ENCODE peak calls at places on chromosomes 4 and X, in four cellular contexts. T, C, Z and K are unnamed samples.

GRCh38 chr4:168604496-168605373 is 107.9 kb downstream of the PALLD start:
- DNase-seq in T (no peak), C (no peak), Z (no peak), K (no peak)

GRCh38 chr4:16253127-16253960 is 27.1 kb upstream of the TAPT1 start:
- DNase-seq in T (no peak), C (no peak), Z (no peak), K (peak; percentile 71)

GRCh38 chr4:11791808-11792207 is 363.1 kb upstream of the HS3ST1 start:
- DNase-seq in T (no peak), C (no peak), Z (no peak), K (no peak)

GRCh38 chr4:174550541-174550940 is 28.3 kb upstream of the HPGD start:
- DNase-seq in T (no peak), C (no peak), Z (no peak), K (no peak)

GRCh38 chrX:7891928-7892327 is 35.3 kb downstream of the PNPLA4 start:
- DNase-seq in T (no peak), C (no peak), Z (no peak), K (peak; percentile 29)

GRCh38 chr4:13524504-13525243 is 19.6 kb downstream of the NKX3-2 start:
- DNase-seq in T (no peak), C (no peak), Z (no peak), K (no peak)

GRCh38 chr4:113952452-113953029 is 26.9 kb downstream of the ARSJ start:
- DNase-seq in T (peak; percentile 5), C (peak; percentile 12), Z (peak; percentile 5), K (peak; percentile 54)

GRCh38 chr4:139188648-139189416 is 11.8 kb upstream of the ELF2 start:
- DNase-seq in T (peak; percentile 73), C (no peak), Z (no peak), K (no peak)

GRCh38 chr4:11741190-11741652 is 312.5 kb upstream of the HS3ST1 start:
- DNase-seq in T (no peak), C (no peak), Z (no peak), K (no peak)

GRCh38 chr4:76690091-76690905 is 207.6 kb downstream of the SOWAHB start:
- DNase-seq in T (no peak), C (no peak), Z (no peak), K (no peak)

GRCh38 chr4:170773709-170774273 is 684.0 kb upstream of the AADAT start:
- DNase-seq in T (no peak), C (no peak), Z (no peak), K (no peak)

GRCh38 chrX:7214251-7214650 is 66.3 kb upstream of the PUDP start:
- DNase-seq in T (no peak), C (no peak), Z (no peak), K (no peak)

GRCh38 chrX:45722471-45722870 is 521.8 kb upstream of the DIPK2B start:
- DNase-seq in T (no peak), C (no peak), Z (no peak), K (no peak)

GRCh38 chr4:173167793-173168395 is 717 bp upstream of the GALNT7 start:
- DNase-seq in T (peak; percentile 56), C (no peak), Z (no peak), K (no peak)

GRCh38 chr4:118113220-118113619 is 78.9 kb downstream of the NDST3 start:
- DNase-seq in T (no peak), C (no peak), Z (no peak), K (no peak)

GRCh38 chr4:43251760-43252317 is 359.3 kb downstream of the GRXCR1 start:
- DNase-seq in T (no peak), C (no peak), Z (no peak), K (no peak)

GRCh38 chr4:102281171-102281842 is 64.0 kb downstream of the SLC39A8 start:
- DNase-seq in T (no peak), C (no peak), Z (no peak), K (no peak)

GRCh38 chr4:128636906-128637305 is 172.6 kb upstream of the JADE1 start:
- DNase-seq in T (no peak), C (no peak), Z (no peak), K (no peak)

GRCh38 chr4:177367336-177367735 is 57.7 kb downstream of the NEIL3 start:
- DNase-seq in T (no peak), C (no peak), Z (no peak), K (peak; percentile 24)

GRCh38 chr4:67928547-67928946 is 34.7 kb downstream of the TMPRSS11A start:
- DNase-seq in T (no peak), C (no peak), Z (no peak), K (no peak)

GRCh38 chrX:132737743-132738142 is 220.7 kb downstream of the HS6ST2 start:
- DNase-seq in T (no peak), C (no peak), Z (no peak), K (no peak)

GRCh38 chr4:105670684-105671083 is 37.8 kb downstream of the INTS12 start:
- DNase-seq in T (no peak), C (no peak), Z (no peak), K (peak; percentile 23)

GRCh38 chr4:105661028-105661427 is 47.5 kb downstream of the INTS12 start:
- DNase-seq in T (no peak), C (no peak), Z (no peak), K (no peak)

GRCh38 chr4:105662935-105663675 is 45.4 kb downstream of the INTS12 start:
- DNase-seq in T (no peak), C (no peak), Z (no peak), K (no peak)

DNA sequence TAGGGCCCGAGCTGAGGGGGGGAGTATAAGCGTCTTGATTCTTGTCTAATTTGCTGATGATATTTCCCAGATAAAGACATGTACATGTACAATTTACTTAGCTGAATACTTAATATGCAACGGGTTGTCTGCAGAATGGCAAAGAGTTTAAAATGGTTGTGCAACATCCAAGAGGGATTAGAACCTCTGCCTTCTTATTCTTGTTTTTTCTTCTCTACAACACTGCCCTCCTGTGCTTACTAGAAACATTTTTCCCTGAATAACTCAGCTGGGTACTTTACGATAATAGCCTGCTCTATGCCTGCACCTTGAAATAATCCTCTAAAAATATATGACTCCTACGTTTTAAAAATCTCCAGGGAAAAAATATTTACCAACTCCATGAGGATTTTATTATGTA is 41.8 kb downstream of the INTS12 start:
- DNase-seq in T (peak; percentile 7), C (no peak), Z (no peak), K (no peak)
- TF ChIP-seq BRCA1 in T (no peak), C (no peak), Z (no peak), K (no peak)

GRCh38 chr4:8318509-8318908 is 49.0 kb downstream of the HTRA3 start:
- DNase-seq in T (no peak), C (no peak), Z (no peak), K (no peak)

GRCh38 chr4:8321220-8321619 is 51.7 kb downstream of the HTRA3 start:
- DNase-seq in T (no peak), C (no peak), Z (no peak), K (no peak)

GRCh38 chr4:8319061-8319460 is 49.5 kb downstream of the HTRA3 start:
- DNase-seq in T (no peak), C (no peak), Z (no peak), K (no peak)

GRCh38 chr4:8320386-8320750 is 50.8 kb downstream of the HTRA3 start:
- DNase-seq in T (peak; percentile 33), C (no peak), Z (no peak), K (peak; percentile 18)

DNA sequence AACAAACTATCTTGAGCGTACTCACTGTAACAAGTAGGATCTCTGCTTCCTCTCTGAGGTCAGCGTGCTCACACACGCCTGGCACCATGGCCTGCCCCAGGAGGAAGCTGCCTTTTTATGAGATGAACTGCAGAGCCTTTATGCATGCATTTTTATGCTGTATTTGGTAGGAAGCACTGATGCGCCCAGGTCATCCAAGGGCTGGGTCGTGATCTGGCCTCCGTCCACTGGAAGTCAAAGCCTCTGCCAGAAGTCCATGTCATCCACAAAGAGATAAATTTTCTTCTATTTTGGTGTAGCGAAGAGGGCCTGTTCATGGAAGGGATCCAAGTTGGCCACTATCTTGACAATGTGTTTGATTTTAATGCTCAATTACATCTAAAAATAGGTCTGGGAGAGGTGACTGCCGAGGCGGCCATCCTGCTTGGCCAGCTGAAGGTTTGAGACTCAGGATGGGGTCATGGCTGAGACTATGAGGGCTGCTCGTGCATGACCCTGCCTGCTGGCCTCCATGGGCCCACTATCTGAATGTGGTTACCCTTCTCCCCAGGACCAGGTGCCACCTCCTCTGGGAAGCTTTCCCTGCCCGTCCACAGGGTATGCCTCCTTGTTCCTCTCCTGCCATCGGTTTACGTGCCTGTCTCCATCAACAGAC is 50.3 kb downstream of the HTRA3 start:
- DNase-seq in T (no peak), C (no peak), Z (no peak), K (no peak)
- TF ChIP-seq BRCA1 in T (no peak), C (no peak), Z (no peak), K (no peak)

GRCh38 chr4:74682567-74683359 is 111.6 kb downstream of the BTC start:
- DNase-seq in T (peak; percentile 84), C (no peak), Z (no peak), K (peak; percentile 47)
- TF ChIP-seq BRCA1 in T (no peak), C (no peak), Z (no peak), K (no peak)

DNA sequence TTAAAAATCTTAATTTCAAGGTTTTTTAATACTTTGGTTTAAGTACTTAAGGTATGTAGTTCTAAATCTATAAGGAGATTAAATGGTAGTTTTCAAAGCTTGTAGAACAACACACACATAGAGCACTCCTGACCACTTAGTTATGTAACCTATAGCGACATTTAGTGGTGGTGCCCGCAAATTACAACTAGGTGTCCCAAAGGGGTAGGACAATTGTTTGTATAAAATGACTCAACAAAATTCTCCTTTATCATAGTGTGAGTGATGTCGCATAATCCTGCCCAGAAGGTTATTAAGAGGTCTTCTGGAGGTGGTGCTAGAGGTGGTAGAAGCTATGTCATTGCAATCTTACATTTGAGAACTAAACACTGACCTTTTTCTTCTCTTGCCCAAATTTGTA is 373.0 kb upstream of the RASGEF1B start:
- DNase-seq in T (peak; percentile 78), C (peak; percentile 12), Z (peak; percentile 9), K (peak; percentile 70)
- TF ChIP-seq BRCA1 in T (no peak), C (no peak), Z (no peak), K (no peak)

DNA sequence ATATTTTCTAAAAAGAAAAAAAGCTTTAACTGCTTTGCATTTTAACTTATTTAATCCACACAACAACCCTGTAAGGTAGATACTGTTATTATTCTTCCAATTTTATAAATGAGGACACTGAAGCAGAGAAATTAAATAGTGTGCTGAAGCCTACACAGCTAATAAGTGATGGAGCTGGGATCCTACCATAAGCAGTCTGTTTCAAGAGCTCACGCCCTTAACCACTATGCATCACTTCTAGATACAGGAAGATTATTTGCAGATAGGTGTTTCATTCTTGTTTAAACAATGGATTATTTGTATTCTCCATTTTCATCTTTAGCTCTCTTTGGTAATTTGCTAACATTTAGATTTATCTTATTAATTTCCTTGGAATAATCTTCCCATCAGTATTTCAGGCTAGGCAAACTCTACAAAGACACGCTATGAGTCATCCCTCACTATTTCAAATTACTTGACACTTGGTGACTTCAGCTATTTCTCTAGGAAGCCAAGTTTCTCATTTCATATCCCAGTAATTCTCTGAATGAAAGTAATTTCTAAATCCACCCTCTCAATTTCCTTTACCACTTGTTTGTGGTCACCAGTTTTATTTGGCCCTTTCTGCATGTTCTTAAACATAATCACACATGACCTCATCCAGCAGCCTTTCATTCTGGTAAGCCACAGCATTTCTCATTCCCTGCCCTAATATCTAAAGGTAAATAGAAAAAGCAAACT is 67.3 kb downstream of the ASB9 start:
- DNase-seq in T (no peak), C (peak; percentile 15), Z (no peak), K (no peak)
- TF ChIP-seq BRCA1 in T (no peak), C (no peak), Z (no peak), K (no peak)